ENCODE peak calls at places on chromosomes 3 and 15, in seven cellular contexts. V is anterior cingulate cortex; U is CD4-positive, CD25-positive, alpha-beta regulatory T cell; E is activated CD8-positive, alpha-beta memory T cell treated with anti-CD3 and anti-CD28 coated beads for 48 hours; J is activated T-cell treated with anti-CD3 and anti-CD28 coated beads for 1 hour; I is T47D; G is HL-60. W is an unnamed sample.

GRCh38 chr15:68616397-68616796 is 37.6 kb downstream of the CORO2B start:
- DNase-seq in G (no peak), I (no peak), V (no peak), U (no peak), J (no peak), E (no peak), W (no peak)

GRCh38 chr3:46488735-46489361 is 8.9 kb upstream of the RTP3 start:
- DNase-seq in I (peak; percentile 88), G (peak; percentile 94), V (peak; percentile 70), E (peak; percentile 84), U (peak; percentile 87), J (peak; percentile 94), W (peak; percentile 96)

GRCh38 chr3:15714448-15714847 is 83.3 kb downstream of the ANKRD28 start:
- DNase-seq in U (no peak), I (no peak), E (no peak), G (no peak), V (no peak), J (no peak), W (no peak)

GRCh38 chr3:9130318-9131110 is 118.9 kb downstream of the SRGAP3 start:
- DNase-seq in V (peak; percentile 21), U (no peak), E (no peak), I (peak; percentile 85), G (peak; percentile 25), J (no peak), W (no peak)

GRCh38 chr15:71889385-71889784 is 79.0 kb downstream of the NR2E3 start:
- DNase-seq in J (no peak), G (no peak), U (no peak), E (no peak), I (no peak), V (no peak), W (no peak)

GRCh38 chr3:20394243-20394642 is 208.2 kb upstream of the SGO1 start:
- DNase-seq in G (no peak), I (no peak), U (no peak), J (no peak), E (no peak), V (no peak), W (no peak)

GRCh38 chr3:25226747-25227146 is 201.3 kb upstream of the RARB start:
- DNase-seq in E (no peak), I (no peak), U (no peak), J (no peak), V (no peak), G (no peak), W (no peak)

GRCh38 chr15:25776071-25776740 is 86.9 kb downstream of the ATP10A start:
- DNase-seq in U (no peak), I (no peak), V (no peak), G (no peak), E (no peak), J (no peak), W (no peak)

GRCh38 chr3:74479915-74480314 is 134.5 kb downstream of the CNTN3 start:
- DNase-seq in G (no peak), J (no peak), V (no peak), U (no peak), E (no peak), I (no peak), W (no peak)

GRCh38 chr3:23004971-23005370 is 198.2 kb upstream of the UBE2E2 start:
- DNase-seq in I (no peak), J (no peak), V (no peak), U (no peak), G (no peak), E (no peak), W (no peak)

GRCh38 chr3:129005526-129006303 is 4.6 kb downstream of the EFCC1 start:
- DNase-seq in E (no peak), G (peak; percentile 38), I (peak; percentile 54), V (no peak), J (no peak), U (no peak), W (peak; percentile 72)

GRCh38 chr3:45665101-45665572 is 24.1 kb upstream of the SACM1L start:
- DNase-seq in G (peak; percentile 58), J (peak; percentile 30), E (no peak), V (no peak), I (peak; percentile 71), U (peak; percentile 69), W (peak; percentile 93)

GRCh38 chr3:179236676-179237301 is 14.1 kb downstream of the KCNMB3 start:
- DNase-seq in G (no peak), E (no peak), I (no peak), U (no peak), J (no peak), V (no peak), W (no peak)

GRCh38 chr3:133934073-133934970 is 38.6 kb upstream of the RAB6B start:
- DNase-seq in I (no peak), E (no peak), G (no peak), J (no peak), V (no peak), U (no peak), W (no peak)

GRCh38 chr3:153330891-153331290 is 168.9 kb downstream of the RAP2B start:
- DNase-seq in V (no peak), I (no peak), G (no peak), E (no peak), U (no peak), J (no peak), W (no peak)

GRCh38 chr3:33773627-33774026 is 24.8 kb upstream of the PDCD6IP start:
- DNase-seq in U (no peak), G (no peak), J (no peak), V (no peak), I (no peak), E (no peak), W (no peak)

GRCh38 chr3:139758654-139759291 is 81.0 kb upstream of the NMNAT3 start:
- DNase-seq in E (no peak), U (no peak), G (no peak), V (no peak), J (no peak), I (no peak), W (no peak)

GRCh38 chr15:95848126-95848525 is 482.4 kb upstream of the NR2F2 start:
- DNase-seq in V (no peak), G (no peak), U (no peak), I (no peak), J (no peak), E (no peak), W (no peak)

GRCh38 chr15:95895510-95895909 is 435.0 kb upstream of the NR2F2 start:
- DNase-seq in J (no peak), G (no peak), E (no peak), U (no peak), I (peak; percentile 96), V (no peak), W (no peak)

GRCh38 chr3:41167722-41168497 is 31.4 kb upstream of the CTNNB1 start:
- DNase-seq in E (no peak), V (no peak), I (no peak), J (no peak), G (no peak), U (no peak), W (no peak)

GRCh38 chr3:133038731-133039398 is 674 bp downstream of the TMEM108 start:
- DNase-seq in I (peak; percentile 22), G (no peak), U (no peak), V (peak; percentile 51), J (no peak), E (no peak), W (peak; percentile 4)

GRCh38 chr15:71275098-71275497 is 159.8 kb downstream of the THSD4 start:
- DNase-seq in U (no peak), G (no peak), J (no peak), V (no peak), I (no peak), E (no peak), W (no peak)

W was measured in NCI-H2029.